ENCODE peak calls at places on chromosomes 2 and 18, in six cellular contexts. One of them, this sample, is unnamed.
A peak's percentile ranks its signal among the peaks of the same experiment; 100 is the strongest.

GRCh38 chr2:23414876-23415275 is 29.9 kb downstream of the KLHL29 start:
- DNase-seq in HEK293T: peak; percentile 25
- DNase-seq in nephron progenitor cell: no peak
- DNase-seq in fibroblast of pulmonary artery: no peak
- DNase-seq in right atrium auricular region: no peak
- DNase-seq in brain microvascular endothelial cell: peak; percentile 34
- DNase-seq in this sample: no peak

GRCh38 chr18:6521804-6522418 is 107.2 kb upstream of the L3MBTL4 start:
- DNase-seq in HEK293T: peak; percentile 26
- DNase-seq in nephron progenitor cell: peak; percentile 26
- DNase-seq in fibroblast of pulmonary artery: peak; percentile 66
- DNase-seq in right atrium auricular region: no peak
- DNase-seq in brain microvascular endothelial cell: peak; percentile 63
- DNase-seq in this sample: peak; percentile 64

GRCh38 chr2:36371963-36372391 is 16.4 kb downstream of the CRIM1 start:
- DNase-seq in HEK293T: no peak
- DNase-seq in nephron progenitor cell: no peak
- DNase-seq in fibroblast of pulmonary artery: peak; percentile 91
- DNase-seq in right atrium auricular region: no peak
- DNase-seq in brain microvascular endothelial cell: no peak
- DNase-seq in this sample: peak; percentile 83

GRCh38 chr2:68463287-68463877 is 3.7 kb downstream of the FBXO48 start:
- DNase-seq in HEK293T: peak; percentile 26
- DNase-seq in nephron progenitor cell: no peak
- DNase-seq in fibroblast of pulmonary artery: peak; percentile 81
- DNase-seq in right atrium auricular region: no peak
- DNase-seq in brain microvascular endothelial cell: no peak
- DNase-seq in this sample: peak; percentile 86

GRCh38 chr18:63775166-63775730 is at the start of gene SERPINB7:
- DNase-seq in HEK293T: no peak
- DNase-seq in nephron progenitor cell: no peak
- DNase-seq in fibroblast of pulmonary artery: peak; percentile 33
- DNase-seq in right atrium auricular region: no peak
- DNase-seq in brain microvascular endothelial cell: peak; percentile 70
- DNase-seq in this sample: peak; percentile 59

GRCh38 chr18:58186258-58186948 is 142.4 kb downstream of the NEDD4L start:
- DNase-seq in HEK293T: no peak
- DNase-seq in nephron progenitor cell: no peak
- DNase-seq in fibroblast of pulmonary artery: peak; percentile 68
- DNase-seq in right atrium auricular region: no peak
- DNase-seq in brain microvascular endothelial cell: peak; percentile 91
- DNase-seq in this sample: peak; percentile 70

GRCh38 chr2:38685116-38685735 is 19.3 kb downstream of the GALM start:
- DNase-seq in HEK293T: no peak
- DNase-seq in nephron progenitor cell: no peak
- DNase-seq in fibroblast of pulmonary artery: peak; percentile 23
- DNase-seq in right atrium auricular region: no peak
- DNase-seq in brain microvascular endothelial cell: no peak
- DNase-seq in this sample: no peak

GRCh38 chr2:79511320-79511951 is 1.4 kb upstream of the CTNNA2 start:
- DNase-seq in HEK293T: peak; percentile 37
- DNase-seq in nephron progenitor cell: peak; percentile 88
- DNase-seq in fibroblast of pulmonary artery: peak; percentile 56
- DNase-seq in right atrium auricular region: no peak
- DNase-seq in brain microvascular endothelial cell: no peak
- DNase-seq in this sample: peak; percentile 15

GRCh38 chr2:231196592-231196991 is 1.8 kb upstream of the ARMC9 start:
- DNase-seq in HEK293T: no peak
- DNase-seq in nephron progenitor cell: no peak
- DNase-seq in fibroblast of pulmonary artery: no peak
- DNase-seq in right atrium auricular region: no peak
- DNase-seq in brain microvascular endothelial cell: no peak
- DNase-seq in this sample: no peak

GRCh38 chr2:120344991-120345975 is 653 bp upstream of the INHBB start:
- DNase-seq in HEK293T: peak; percentile 41
- DNase-seq in nephron progenitor cell: peak; percentile 55
- DNase-seq in fibroblast of pulmonary artery: no peak
- DNase-seq in right atrium auricular region: no peak
- DNase-seq in brain microvascular endothelial cell: no peak
- DNase-seq in this sample: peak; percentile 61

GRCh38 chr2:152825834-152826233 is 107.4 kb downstream of the ARL6IP6 start:
- DNase-seq in HEK293T: no peak
- DNase-seq in nephron progenitor cell: no peak
- DNase-seq in fibroblast of pulmonary artery: peak; percentile 33
- DNase-seq in right atrium auricular region: no peak
- DNase-seq in brain microvascular endothelial cell: no peak
- DNase-seq in this sample: no peak

GRCh38 chr18:75548353-75548752 is 120.8 kb upstream of the SMIM21 start:
- DNase-seq in HEK293T: no peak
- DNase-seq in nephron progenitor cell: peak; percentile 53
- DNase-seq in fibroblast of pulmonary artery: no peak
- DNase-seq in right atrium auricular region: no peak
- DNase-seq in brain microvascular endothelial cell: no peak
- DNase-seq in this sample: no peak

GRCh38 chr2:39632871-39633270 is 32.8 kb upstream of the TMEM178A start:
- DNase-seq in HEK293T: no peak
- DNase-seq in nephron progenitor cell: no peak
- DNase-seq in fibroblast of pulmonary artery: peak; percentile 96
- DNase-seq in right atrium auricular region: no peak
- DNase-seq in brain microvascular endothelial cell: peak; percentile 75
- DNase-seq in this sample: no peak

GRCh38 chr2:162245051-162245450 is 1.8 kb upstream of the FAP start:
- DNase-seq in HEK293T: no peak
- DNase-seq in nephron progenitor cell: no peak
- DNase-seq in fibroblast of pulmonary artery: no peak
- DNase-seq in right atrium auricular region: no peak
- DNase-seq in brain microvascular endothelial cell: no peak
- DNase-seq in this sample: peak; percentile 34

GRCh38 chr2:203225423-203226039 is 13.3 kb upstream of the CYP20A1 start:
- DNase-seq in HEK293T: no peak
- DNase-seq in nephron progenitor cell: peak; percentile 30
- DNase-seq in fibroblast of pulmonary artery: peak; percentile 45
- DNase-seq in right atrium auricular region: no peak
- DNase-seq in brain microvascular endothelial cell: peak; percentile 25
- DNase-seq in this sample: peak; percentile 31

GRCh38 chr2:37583867-37584266 is 87.6 kb downstream of the CDC42EP3 start:
- DNase-seq in HEK293T: no peak
- DNase-seq in nephron progenitor cell: no peak
- DNase-seq in fibroblast of pulmonary artery: peak; percentile 60
- DNase-seq in right atrium auricular region: no peak
- DNase-seq in brain microvascular endothelial cell: peak; percentile 63
- DNase-seq in this sample: peak; percentile 69

GRCh38 chr2:238136820-238137537 is 1.5 kb upstream of the KLHL30 start:
- DNase-seq in HEK293T: no peak
- DNase-seq in nephron progenitor cell: no peak
- DNase-seq in fibroblast of pulmonary artery: peak; percentile 82
- DNase-seq in right atrium auricular region: peak; percentile 69
- DNase-seq in brain microvascular endothelial cell: peak; percentile 59
- DNase-seq in this sample: peak; percentile 58

GRCh38 chr2:52821631-52822030 is 946.0 kb upstream of the CHAC2 start:
- DNase-seq in HEK293T: no peak
- DNase-seq in nephron progenitor cell: no peak
- DNase-seq in fibroblast of pulmonary artery: no peak
- DNase-seq in right atrium auricular region: no peak
- DNase-seq in brain microvascular endothelial cell: no peak
- DNase-seq in this sample: peak; percentile 5

GRCh38 chr2:80592106-80592505 is 287.6 kb upstream of the LRRTM1 start:
- DNase-seq in HEK293T: no peak
- DNase-seq in nephron progenitor cell: no peak
- DNase-seq in fibroblast of pulmonary artery: no peak
- DNase-seq in right atrium auricular region: no peak
- DNase-seq in brain microvascular endothelial cell: no peak
- DNase-seq in this sample: no peak

GRCh38 chr2:153477641-153478288 is 797 bp downstream of the RPRM start:
- DNase-seq in HEK293T: peak; percentile 17
- DNase-seq in nephron progenitor cell: no peak
- DNase-seq in fibroblast of pulmonary artery: peak; percentile 0
- DNase-seq in right atrium auricular region: no peak
- DNase-seq in brain microvascular endothelial cell: no peak
- DNase-seq in this sample: peak; percentile 2

GRCh38 chr18:68778280-68778875 is 19.5 kb upstream of the CCDC102B start:
- DNase-seq in HEK293T: no peak
- DNase-seq in nephron progenitor cell: no peak
- DNase-seq in fibroblast of pulmonary artery: no peak
- DNase-seq in right atrium auricular region: no peak
- DNase-seq in brain microvascular endothelial cell: no peak
- DNase-seq in this sample: no peak

GRCh38 chr2:237704476-237705224 is 77.3 kb downstream of the LRRFIP1 start:
- DNase-seq in HEK293T: no peak
- DNase-seq in nephron progenitor cell: no peak
- DNase-seq in fibroblast of pulmonary artery: peak; percentile 47
- DNase-seq in right atrium auricular region: no peak
- DNase-seq in brain microvascular endothelial cell: no peak
- DNase-seq in this sample: peak; percentile 71

This sample was measured in adipocyte.